ENCODE peak calls at places on chromosomes 12 and 14, in nine cellular contexts. J, O, H, X, G, R, M, W and B are unnamed samples.

GRCh38 chr14:36313206-36313605 is 7.2 kb downstream of the MBIP start:
- DNase-seq in M (no peak), H (no peak), R (no peak), X (no peak), G (no peak), W (no peak), J (peak; percentile 21), O (no peak), B (no peak)

GRCh38 chr12:30457621-30458289 is 237.9 kb downstream of the IPO8 start:
- DNase-seq in G (no peak), W (no peak), O (no peak), J (peak; percentile 72), H (peak; percentile 27), M (no peak), X (peak; percentile 84), R (no peak), B (no peak)

GRCh38 chr12:50120521-50120920 is 8.5 kb downstream of the COX14 start:
- DNase-seq in G (no peak), X (no peak), O (no peak), J (no peak), W (no peak), R (no peak), H (no peak), M (no peak), B (no peak)

GRCh38 chr14:95130545-95130944 is 26.8 kb downstream of the DICER1 start:
- DNase-seq in H (no peak), X (no peak), M (no peak), W (no peak), G (no peak), O (no peak), R (no peak), J (no peak), B (no peak)

GRCh38 chr14:77622562-77622961 is 6.1 kb upstream of the SPTLC2 start:
- DNase-seq in O (no peak), W (no peak), J (no peak), R (no peak), M (no peak), G (no peak), H (no peak), X (no peak), B (no peak)

GRCh38 chr12:128829870-128830504 is 6.2 kb upstream of the SLC15A4 start:
- DNase-seq in H (no peak), G (no peak), R (no peak), X (no peak), W (no peak), M (no peak), J (no peak), O (no peak), B (no peak)

GRCh38 chr12:113724703-113725556 is 241.2 kb downstream of the RBM19 start:
- DNase-seq in O (no peak), M (no peak), R (no peak), G (no peak), J (no peak), W (no peak), H (peak; percentile 42), X (no peak), B (no peak)

GRCh38 chr14:32469388-32470160 is 140.5 kb downstream of the AKAP6 start:
- DNase-seq in W (no peak), J (peak; percentile 60), M (no peak), O (no peak), H (peak; percentile 64), R (no peak), X (no peak), G (no peak), B (no peak)

GRCh38 chr12:105262461-105263184 is 26.6 kb upstream of the APPL2 start:
- DNase-seq in G (no peak), H (no peak), X (no peak), M (no peak), J (no peak), R (no peak), W (peak; percentile 34), O (no peak), B (no peak)